ENCODE peak calls at places on chromosomes 6 and 20, in ten cellular contexts. O is ACHN; N is stimulated activated CD8-positive, alpha-beta memory T cell treated with anti-CD3 and anti-CD28 coated beads, Interleukin-7, amount 100 ng/mL, for 1 hour; C is CD4-positive, CD25-positive, alpha-beta regulatory T cell; W is NCI-H1092; Q is tibial nerve; I is cardiac septum; E is KBM-7; G is HEK293T; T is CD4-positive, alpha-beta memory T cell. V is an unnamed sample.

GRCh38 chr20:6094038-6094437 is 28.8 kb downstream of the FERMT1 start:
- DNase-seq in O (no peak), N (no peak), C (no peak), W (no peak), Q (no peak), I (no peak), E (no peak), G (no peak), T (no peak), V (no peak)

GRCh38 chr6:97947841-97948240 is 664.8 kb upstream of the MMS22L start:
- DNase-seq in O (peak; percentile 63), N (no peak), C (no peak), W (no peak), Q (peak; percentile 12), I (no peak), E (no peak), G (no peak), T (no peak), V (no peak)

GRCh38 chr6:38933426-38933825 is 115.2 kb upstream of the GLP1R start:
- DNase-seq in O (peak; percentile 27), N (no peak), C (peak; percentile 23), W (peak; percentile 27), Q (no peak), I (no peak), E (peak; percentile 26), G (peak; percentile 22), T (no peak), V (no peak)

GRCh38 chr20:24980321-24981053 is 12.1 kb downstream of the APMAP start:
- DNase-seq in O (no peak), N (no peak), C (no peak), W (no peak), Q (no peak), I (no peak), E (no peak), G (no peak), T (no peak), V (peak; percentile 70)

GRCh38 chr6:95352064-95352463 is 225.3 kb upstream of the MANEA start:
- DNase-seq in O (no peak), N (no peak), C (no peak), W (no peak), Q (no peak), I (no peak), E (no peak), G (no peak), T (no peak), V (no peak)

GRCh38 chr20:13113731-13114130 is 105.0 kb downstream of the SPTLC3 start:
- DNase-seq in O (no peak), N (no peak), C (no peak), W (no peak), Q (no peak), I (no peak), E (no peak), G (no peak), T (no peak), V (no peak)

GRCh38 chr6:56490994-56491393 is 151.7 kb downstream of the DST start:
- DNase-seq in O (peak; percentile 27), N (no peak), C (no peak), W (no peak), Q (no peak), I (no peak), E (no peak), G (no peak), T (no peak), V (no peak)

GRCh38 chr6:125812394-125813231 is 21.9 kb downstream of the NCOA7 start:
- DNase-seq in O (peak; percentile 31), N (no peak), C (no peak), W (no peak), Q (no peak), I (no peak), E (no peak), G (no peak), T (no peak), V (no peak)